ENCODE peak calls at places on chromosomes 1 and 21, in seven cellular contexts. J, A, L, P, T, K and F are unnamed samples.

GRCh38 chr1:43932786-43933385 is 715 bp upstream of the ARTN start:
- DNase-seq in J (no peak), A (no peak), L (no peak), P (no peak), T (no peak), K (no peak), F (no peak)

GRCh38 chr1:9106286-9106685 is 22.6 kb downstream of the GPR157 start:
- DNase-seq in J (no peak), A (no peak), L (no peak), P (no peak), T (no peak), K (no peak), F (no peak)

GRCh38 chr21:41133896-41134522 is 34.0 kb upstream of the BACE2 start:
- DNase-seq in J (peak), A (peak), L (no peak), P (no peak), T (no peak), K (peak), F (no peak)

GRCh38 chr1:240109130-240109529 is 17.4 kb downstream of the FMN2 start:
- DNase-seq in J (no peak), A (no peak), L (no peak), P (no peak), T (no peak), K (no peak), F (no peak)

GRCh38 chr21:21714396-21714795 is 716.2 kb downstream of the NCAM2 start:
- DNase-seq in J (no peak), A (no peak), L (no peak), P (peak), T (no peak), K (no peak), F (no peak)

GRCh38 chr1:226164154-226164553 is 22.4 kb downstream of the ACBD3 start:
- DNase-seq in J (no peak), A (no peak), L (no peak), P (no peak), T (no peak), K (no peak), F (no peak)

GRCh38 chr1:55893155-55893554 is 678.0 kb upstream of the USP24 start:
- DNase-seq in J (peak), A (peak), L (no peak), P (no peak), T (no peak), K (peak), F (no peak)

GRCh38 chr1:28249013-28249870 is 10.1 kb upstream of the SESN2 start:
- DNase-seq in J (peak), A (peak), L (peak), P (no peak), T (peak), K (no peak), F (no peak)

GRCh38 chr1:12593621-12594066 is 24.4 kb downstream of the DHRS3 start:
- DNase-seq in J (no peak), A (no peak), L (no peak), P (no peak), T (no peak), K (no peak), F (no peak)

GRCh38 chr1:10494754-10495474 is 20.2 kb downstream of the PEX14 start:
- DNase-seq in J (no peak), A (peak), L (peak), P (no peak), T (peak), K (peak), F (no peak)
- H3K4me3 ChIP-seq in J (no peak), A (no peak), L (peak), P (peak), T (peak), K (no peak), F (peak)

DNA sequence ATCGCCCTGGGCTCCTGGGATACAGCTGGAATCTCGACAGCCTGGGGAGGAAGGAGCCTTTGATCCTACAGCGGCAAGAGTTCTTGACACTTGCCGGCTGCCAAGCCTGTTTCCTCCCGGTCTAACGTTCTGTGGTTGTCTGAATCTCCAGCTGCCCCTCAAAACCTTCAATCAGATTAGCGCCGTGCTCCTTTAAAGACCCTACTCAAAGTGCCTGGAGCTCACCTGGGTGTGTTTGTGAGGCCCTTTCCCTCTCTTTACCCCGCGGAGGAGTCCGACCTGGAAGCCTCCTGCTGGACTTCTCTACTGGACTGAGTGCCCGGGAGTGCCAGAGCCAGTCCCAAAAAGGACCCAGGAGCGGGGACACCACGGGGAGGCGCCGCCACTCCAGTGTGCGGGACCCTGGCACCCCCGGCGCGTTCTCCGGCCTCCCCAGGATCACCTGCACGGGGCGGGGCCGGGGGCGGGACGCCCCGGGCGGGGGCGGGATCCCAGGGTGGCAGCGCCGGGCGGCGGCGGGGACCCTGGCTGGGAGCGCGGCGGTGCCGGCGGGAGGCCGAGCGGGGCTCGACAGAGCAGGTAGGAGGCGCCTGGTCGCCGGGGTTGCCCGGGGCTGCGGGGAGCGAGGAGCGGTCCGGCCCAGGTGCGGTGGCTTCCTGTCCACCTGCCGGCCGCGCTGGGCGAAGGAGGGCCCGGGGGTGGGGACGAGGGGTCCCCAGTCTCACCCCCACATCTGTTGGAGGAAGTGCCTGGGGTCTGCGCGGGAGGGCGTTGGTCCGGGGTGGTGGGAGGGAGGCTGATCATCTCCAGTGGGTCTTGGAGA is at the start of gene NCMAP:
- DNase-seq in J (peak), A (peak), L (peak), P (no peak), T (peak), K (peak), F (no peak)
- H3K4me3 ChIP-seq in J (peak), A (no peak), L (peak), P (no peak), T (peak), K (peak), F (peak)

DNA sequence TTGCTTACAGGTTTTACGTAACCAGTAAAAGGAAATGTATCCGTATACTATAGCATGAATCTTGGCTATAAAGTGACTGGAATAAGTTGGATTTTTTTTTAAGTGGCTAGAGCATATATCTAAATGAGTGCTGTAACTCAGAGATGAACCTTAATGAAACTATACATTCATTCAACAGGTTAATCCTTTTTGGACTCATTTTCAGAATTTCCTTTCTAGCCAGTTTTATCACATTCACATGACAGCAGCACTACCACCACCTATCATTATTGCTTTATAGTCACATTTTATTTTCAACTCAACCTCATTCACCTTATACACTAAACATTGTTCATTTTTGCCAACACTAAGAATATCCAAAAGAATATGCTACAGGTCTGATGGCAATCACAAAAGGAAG is 30.6 kb downstream of the FRRS1 start:
- DNase-seq in J (no peak), A (no peak), L (no peak), P (no peak), T (no peak), K (no peak), F (no peak)
- H3K4me3 ChIP-seq in J (no peak), A (no peak), L (no peak), P (no peak), T (no peak), K (no peak), F (no peak)

DNA sequence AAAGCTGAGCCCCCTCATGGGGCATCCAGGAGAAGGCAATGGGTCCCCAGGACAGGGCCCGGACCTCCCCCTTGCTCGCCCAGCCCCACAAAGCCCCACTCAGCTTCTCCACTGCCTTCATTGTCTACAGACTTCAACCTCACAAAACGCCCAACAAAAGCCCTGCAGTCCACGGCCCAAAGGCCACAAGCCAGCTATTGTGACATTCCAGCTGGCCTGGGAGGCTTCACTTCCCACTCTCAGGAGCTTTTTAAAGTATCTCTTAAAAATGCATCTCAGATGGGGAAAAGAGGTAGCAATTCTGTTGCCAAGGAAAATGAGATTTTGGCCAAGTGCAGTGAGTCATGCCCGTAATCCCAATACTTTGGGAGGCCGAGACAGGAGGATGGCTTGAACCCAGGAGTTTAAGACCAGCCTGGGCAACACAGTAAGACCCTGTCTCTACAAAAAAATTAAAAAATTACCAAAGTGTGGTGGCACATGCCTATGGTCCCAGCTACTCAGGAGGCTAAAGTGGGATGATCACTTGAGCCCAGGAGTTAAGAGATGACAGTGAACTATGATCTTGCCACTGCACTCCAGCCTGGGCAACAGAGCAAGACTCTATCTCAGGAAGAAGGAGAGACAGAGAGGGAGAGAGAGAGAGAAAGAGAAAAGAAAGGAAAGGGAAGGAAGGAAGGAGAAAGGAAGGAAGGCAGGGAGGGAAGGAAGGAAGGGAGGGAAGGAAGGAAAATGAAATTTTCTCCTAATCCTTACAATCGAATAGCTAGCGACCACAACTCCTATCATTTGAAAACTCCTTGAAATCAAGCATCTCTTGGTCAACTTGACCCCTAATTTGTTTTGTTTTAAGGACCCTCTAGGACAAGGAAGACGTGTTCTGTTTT is 31.4 kb upstream of the TARDBP start:
- DNase-seq in J (no peak), A (no peak), L (no peak), P (no peak), T (no peak), K (no peak), F (no peak)
- H3K4me3 ChIP-seq in J (no peak), A (no peak), L (peak), P (no peak), T (no peak), K (no peak), F (no peak)

DNA sequence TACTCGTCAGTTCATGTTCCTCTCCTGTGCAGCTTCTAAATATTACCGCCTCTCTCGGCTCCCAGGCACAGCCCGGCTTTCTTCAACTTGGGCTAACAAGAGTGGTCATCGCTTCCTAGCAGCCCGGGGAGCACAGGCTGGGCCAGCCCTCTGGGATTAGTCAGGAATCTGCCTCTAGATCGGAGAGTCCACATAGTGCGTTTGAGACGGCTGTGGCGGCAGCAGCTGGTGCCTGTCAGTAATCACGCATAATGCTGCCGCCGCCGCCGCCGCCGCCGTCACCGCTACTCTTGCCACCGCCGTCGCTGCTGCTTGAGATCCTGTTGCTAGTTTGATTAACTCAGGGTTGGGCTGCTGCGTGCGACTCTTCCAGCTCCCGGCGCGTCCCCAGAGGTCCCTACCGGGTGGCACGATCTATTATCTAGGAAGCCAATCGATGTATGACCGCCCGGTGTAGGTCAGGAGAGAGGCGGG is at the start of gene RXRG:
- DNase-seq in J (no peak), A (peak), L (peak), P (no peak), T (peak), K (peak), F (no peak)
- H3K4me3 ChIP-seq in J (no peak), A (no peak), L (peak), P (no peak), T (peak), K (peak), F (peak)

DNA sequence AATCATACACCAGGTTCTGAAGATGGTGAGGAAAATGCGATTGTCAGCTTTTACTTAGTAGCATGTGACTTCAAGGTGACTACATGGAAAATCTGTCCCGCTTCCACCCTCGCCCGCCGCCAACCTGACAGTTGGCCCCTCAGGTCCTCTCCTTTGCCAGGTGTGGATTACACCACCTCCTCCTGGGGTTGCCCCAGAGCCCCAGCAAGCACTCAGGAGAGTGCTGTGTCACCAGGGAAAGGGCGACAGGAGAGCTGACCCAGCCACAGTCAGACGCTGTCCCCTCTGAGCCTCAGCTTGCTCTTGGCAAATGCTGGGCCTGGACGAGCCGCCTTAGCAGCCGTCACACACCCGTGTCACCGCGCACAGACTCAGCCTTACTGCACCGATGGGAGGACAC is 17.9 kb downstream of the PTTG1IP start:
- DNase-seq in J (no peak), A (no peak), L (no peak), P (no peak), T (no peak), K (no peak), F (no peak)
- H3K4me3 ChIP-seq in J (no peak), A (no peak), L (no peak), P (no peak), T (no peak), K (no peak), F (no peak)

DNA sequence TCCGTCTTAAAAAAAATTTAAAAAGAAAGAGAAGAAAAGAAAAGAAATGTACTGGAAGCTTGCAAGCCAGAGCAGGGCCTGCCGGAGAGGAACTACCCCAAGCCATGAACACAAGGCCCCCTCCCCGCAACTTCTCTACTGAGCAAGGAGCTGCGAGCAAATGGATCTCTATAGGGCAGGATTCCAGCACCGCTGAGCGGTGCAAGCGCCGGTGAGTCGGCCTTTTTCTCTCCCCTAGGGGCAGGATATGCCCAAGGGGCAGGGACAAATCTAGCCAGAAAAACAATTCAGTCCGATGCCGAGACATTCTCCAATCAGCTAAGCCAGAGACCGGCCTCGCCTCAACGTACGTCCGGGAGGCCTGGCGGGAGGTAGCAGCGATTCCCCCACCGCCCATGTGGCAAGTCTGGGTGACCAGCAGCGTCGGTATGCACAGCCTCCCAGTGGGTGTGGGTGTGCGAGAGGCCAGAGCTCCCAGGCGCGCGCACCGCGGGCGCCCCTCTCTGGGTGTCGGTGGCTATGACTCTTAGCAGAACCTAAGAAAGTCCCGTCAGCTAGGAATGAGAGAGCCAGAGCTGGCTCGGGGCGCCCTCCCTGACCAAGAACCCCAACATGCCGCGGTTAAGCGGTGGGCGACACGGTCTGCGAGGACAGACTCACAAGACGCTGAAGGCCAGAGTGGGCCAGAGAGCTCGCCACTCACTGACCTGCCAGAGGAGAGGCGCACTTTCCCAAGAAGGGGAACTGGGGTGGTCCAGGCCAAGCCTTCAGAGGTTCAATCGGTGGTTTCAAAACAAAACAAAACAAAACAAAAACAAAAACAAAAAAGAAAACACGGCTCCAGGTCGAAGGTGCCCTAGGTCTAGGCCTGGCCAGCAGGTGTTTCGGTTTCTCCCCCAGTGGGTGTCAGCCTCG is 1.9 kb downstream of the CSMD2 start:
- DNase-seq in J (peak), A (peak), L (peak), P (peak), T (peak), K (peak), F (no peak)
- H3K4me3 ChIP-seq in J (no peak), A (no peak), L (peak), P (peak), T (peak), K (peak), F (peak)

GRCh38 chr1:151130837-151131586 is 15.4 kb downstream of the SEMA6C start:
- DNase-seq in J (no peak), A (peak), L (peak), P (peak), T (peak), K (peak), F (peak)
- H3K4me3 ChIP-seq in J (no peak), A (no peak), L (peak), P (peak), T (peak), K (peak), F (peak)

GRCh38 chr1:156386949-156387898 is 18.2 kb downstream of the RHBG start:
- DNase-seq in J (no peak), A (no peak), L (no peak), P (no peak), T (no peak), K (no peak), F (no peak)

GRCh38 chr1:156387899-156388813 is 19.1 kb downstream of the RHBG start:
- DNase-seq in J (no peak), A (no peak), L (no peak), P (no peak), T (no peak), K (peak), F (no peak)

GRCh38 chr1:156389311-156389710 is 20.3 kb downstream of the RHBG start:
- DNase-seq in J (no peak), A (no peak), L (no peak), P (no peak), T (no peak), K (no peak), F (no peak)

GRCh38 chr1:156390409-156391144 is 21.6 kb downstream of the RHBG start:
- DNase-seq in J (no peak), A (no peak), L (no peak), P (no peak), T (no peak), K (no peak), F (no peak)

GRCh38 chr1:156388814-156389137 is 19.8 kb downstream of the RHBG start:
- DNase-seq in J (no peak), A (no peak), L (no peak), P (no peak), T (no peak), K (no peak), F (no peak)
- H3K4me3 ChIP-seq in J (no peak), A (no peak), L (peak), P (no peak), T (no peak), K (no peak), F (peak)

GRCh38 chr1:15417365-15417934 is 7.8 kb downstream of the EFHD2 start:
- DNase-seq in J (no peak), A (peak), L (peak), P (no peak), T (peak), K (no peak), F (no peak)
- H3K4me3 ChIP-seq in J (no peak), A (no peak), L (no peak), P (no peak), T (no peak), K (no peak), F (no peak)